ENCODE peak calls at places on chromosome 10, in ten cellular contexts. V is CD4-positive, CD25-positive, alpha-beta regulatory T cell; O is hepatic stellate cell; L is cardiac septum; U is AG09319; A is NCI-H2081; X is H9; J is MM.1S; F is RPMI7951; B is foreskin fibroblast. R is an unnamed sample.

GRCh38 chr10:132355754-132356153 is 23.8 kb downstream of the LRRC27 start:
- DNase-seq in J (no peak), U (no peak), O (no peak), A (no peak), V (no peak), F (no peak), X (no peak), B (no peak), L (peak; percentile 70), R (no peak)

GRCh38 chr10:103969857-103970627 is 3.1 kb downstream of the SLK start:
- DNase-seq in O (no peak), X (no peak), B (no peak), L (no peak), V (no peak), J (no peak), F (no peak), A (no peak), U (no peak), R (no peak)

GRCh38 chr10:22259280-22259679 is 41.5 kb upstream of the EBLN1 start:
- DNase-seq in B (no peak), L (no peak), A (no peak), F (peak; percentile 26), X (no peak), J (peak; percentile 53), O (peak; percentile 19), V (peak; percentile 46), U (no peak), R (no peak)

GRCh38 chr10:126536148-126536547 is 134.3 kb downstream of the C10orf90 start:
- DNase-seq in X (peak; percentile 39), U (no peak), B (no peak), L (no peak), J (no peak), A (no peak), F (peak; percentile 8), V (no peak), O (peak; percentile 19), R (no peak)

GRCh38 chr10:44334621-44335184 is 50.2 kb downstream of the CXCL12 start:
- DNase-seq in X (no peak), B (peak; percentile 64), V (no peak), O (peak; percentile 82), L (no peak), J (no peak), A (no peak), U (peak; percentile 64), F (peak; percentile 83), R (no peak)

GRCh38 chr10:86647773-86648705 is 6.3 kb upstream of the OPN4 start:
- DNase-seq in V (no peak), A (no peak), X (no peak), B (peak; percentile 56), O (no peak), L (no peak), U (no peak), F (peak; percentile 84), J (no peak), R (peak; percentile 16)

GRCh38 chr10:122461367-122461728 is at the start of gene HTRA1:
- DNase-seq in L (peak; percentile 88), O (peak; percentile 47), X (peak; percentile 66), B (peak; percentile 84), A (no peak), J (no peak), U (peak; percentile 54), F (peak; percentile 77), V (no peak), R (peak; percentile 56)

GRCh38 chr10:61779950-61780659 is 117.4 kb downstream of the CABCOCO1 start:
- DNase-seq in J (no peak), A (no peak), U (no peak), X (no peak), F (peak; percentile 71), V (peak; percentile 53), O (no peak), B (peak; percentile 60), L (no peak), R (no peak)

GRCh38 chr10:21496285-21497176 is 29.0 kb downstream of the SKIDA1 start:
- DNase-seq in V (peak; percentile 62), U (no peak), O (peak; percentile 57), L (no peak), X (peak; percentile 62), F (peak; percentile 64), J (peak; percentile 65), B (no peak), A (peak; percentile 14), R (peak; percentile 34)

GRCh38 chr10:69745698-69746097 is 56.0 kb upstream of the COL13A1 start:
- DNase-seq in L (no peak), J (peak; percentile 32), X (no peak), A (no peak), O (no peak), V (no peak), F (no peak), B (no peak), U (no peak), R (no peak)

GRCh38 chr10:114571316-114571999 is 86.6 kb downstream of the ABLIM1 start:
- DNase-seq in A (no peak), O (no peak), L (no peak), B (no peak), V (no peak), F (no peak), J (no peak), U (no peak), X (no peak), R (no peak)

GRCh38 chr10:66917104-66917503 is 8.7 kb upstream of the LRRTM3 start:
- DNase-seq in F (no peak), O (no peak), B (no peak), A (no peak), L (no peak), X (no peak), U (no peak), J (no peak), V (no peak), R (no peak)

GRCh38 chr10:81564143-81564542 is 310.9 kb upstream of the NRG3 start:
- DNase-seq in L (no peak), J (no peak), F (no peak), U (no peak), O (no peak), A (no peak), B (no peak), X (no peak), V (no peak), R (no peak)

GRCh38 chr10:129438024-129438423 is 29.0 kb upstream of the MGMT start:
- DNase-seq in U (no peak), X (no peak), V (no peak), O (no peak), A (no peak), J (no peak), B (no peak), L (no peak), F (no peak), R (no peak)

GRCh38 chr10:86579883-86580548 is 58.4 kb upstream of the WAPL start:
- DNase-seq in B (no peak), J (no peak), F (no peak), O (no peak), A (no peak), V (no peak), X (no peak), L (no peak), U (no peak), R (no peak)

GRCh38 chr10:62895058-62895457 is 78.9 kb upstream of the EGR2 start:
- DNase-seq in A (no peak), U (no peak), O (no peak), V (no peak), B (peak; percentile 30), F (no peak), L (no peak), X (no peak), J (no peak), R (no peak)

GRCh38 chr10:30857803-30858202 is 173.9 kb downstream of the ZNF438 start:
- DNase-seq in X (no peak), V (no peak), F (peak; percentile 73), O (no peak), A (no peak), B (peak; percentile 77), J (no peak), L (peak; percentile 80), U (peak; percentile 72), R (no peak)

GRCh38 chr10:34638405-34639054 is 176.6 kb downstream of the PARD3 start:
- DNase-seq in B (peak; percentile 77), J (peak; percentile 74), U (peak; percentile 77), L (no peak), O (peak; percentile 66), F (peak; percentile 74), V (peak; percentile 72), A (peak; percentile 56), X (peak; percentile 75), R (peak; percentile 84)

GRCh38 chr10:97759157-97759980 is 12.4 kb downstream of the SFRP5 start:
- DNase-seq in F (peak; percentile 63), J (peak; percentile 41), A (peak; percentile 42), L (no peak), O (peak; percentile 91), U (peak; percentile 19), V (peak; percentile 50), X (peak; percentile 87), B (peak; percentile 35), R (peak; percentile 67)

GRCh38 chr10:56035489-56035888 is 325.6 kb downstream of the ZWINT start:
- DNase-seq in O (no peak), U (no peak), J (no peak), A (no peak), X (no peak), V (no peak), F (no peak), B (no peak), L (no peak), R (no peak)

GRCh38 chr10:116737582-116738358 is 4.6 kb downstream of the HSPA12A start:
- DNase-seq in J (no peak), A (no peak), V (no peak), O (no peak), U (no peak), X (peak; percentile 61), B (no peak), F (no peak), L (no peak), R (no peak)

GRCh38 chr10:5694573-5694972 is 9.9 kb downstream of the TASOR2 start:
- DNase-seq in X (no peak), V (no peak), O (no peak), J (no peak), B (no peak), A (no peak), F (no peak), L (no peak), U (no peak), R (no peak)

GRCh38 chr10:4498763-4499251 is 327.2 kb upstream of the AKR1E2 start:
- DNase-seq in V (no peak), F (peak; percentile 90), O (peak; percentile 25), A (peak; percentile 27), L (no peak), X (no peak), J (no peak), B (peak; percentile 79), U (peak; percentile 69), R (no peak)

GRCh38 chr10:17713133-17713532 is 38.9 kb upstream of the TMEM236 start:
- DNase-seq in L (no peak), B (no peak), O (no peak), F (no peak), A (no peak), V (no peak), J (no peak), X (no peak), U (no peak), R (no peak)

GRCh38 chr10:13956826-13957225 is 370.1 kb downstream of the PRPF18 start:
- DNase-seq in U (peak; percentile 87), F (no peak), A (no peak), B (peak; percentile 80), L (no peak), O (no peak), V (no peak), X (no peak), J (no peak), R (peak; percentile 31)

GRCh38 chr10:99927719-99928280 is 81.9 kb downstream of the DNMBP start:
- DNase-seq in F (no peak), V (no peak), O (no peak), U (no peak), L (no peak), J (no peak), X (no peak), B (no peak), A (no peak), R (no peak)

GRCh38 chr10:132957131-132957530 is 14.8 kb upstream of the CFAP46 start:
- DNase-seq in V (no peak), X (no peak), F (no peak), J (no peak), A (no peak), B (no peak), U (no peak), L (peak; percentile 58), O (no peak), R (no peak)

GRCh38 chr10:79068203-79068561 is 584 bp upstream of the ZMIZ1 start:
- DNase-seq in U (no peak), X (no peak), O (no peak), F (no peak), L (no peak), V (peak; percentile 47), A (no peak), B (no peak), J (no peak), R (no peak)